ENCODE peak calls at places on chromosomes 5 and 9, in eight cellular contexts. G, I, D, M, Y, H, V and A are unnamed samples.

GRCh38 chr5:109987355-109987754 is 297.6 kb downstream of the MAN2A1 start:
- DNase-seq in I (no peak), G (no peak), Y (no peak), D (no peak), M (no peak), V (no peak), H (peak), A (no peak)

GRCh38 chr5:146193291-146193690 is 10.1 kb upstream of the RBM27 start:
- DNase-seq in D (no peak), Y (no peak), I (no peak), H (peak), M (no peak), V (peak), G (no peak), A (no peak)

GRCh38 chr5:130546216-130546615 is 618.8 kb downstream of the HINT1 start:
- DNase-seq in M (no peak), V (no peak), D (no peak), Y (no peak), G (no peak), H (no peak), I (no peak), A (no peak)

GRCh38 chr5:11851965-11852745 is 52.1 kb downstream of the CTNND2 start:
- DNase-seq in V (no peak), I (no peak), G (no peak), M (no peak), H (no peak), Y (no peak), D (no peak), A (no peak)

GRCh38 chr5:123617561-123617960 is 105.6 kb downstream of the CSNK1G3 start:
- DNase-seq in M (no peak), D (no peak), H (no peak), G (no peak), Y (no peak), I (no peak), V (no peak), A (no peak)

GRCh38 chr5:114153833-114154232 is 208.0 kb upstream of the KCNN2 start:
- DNase-seq in H (no peak), Y (no peak), V (no peak), M (no peak), G (no peak), I (no peak), D (no peak), A (no peak)

GRCh38 chr9:125521462-125522327 is 185.3 kb downstream of the MAPKAP1 start:
- DNase-seq in M (peak), G (no peak), V (peak), D (no peak), I (peak), H (peak), Y (no peak), A (no peak)

GRCh38 chr5:24538345-24538744 is 106.4 kb downstream of the CDH10 start:
- DNase-seq in D (no peak), Y (no peak), H (no peak), M (no peak), G (no peak), V (no peak), I (no peak), A (no peak)

GRCh38 chr9:26727471-26727870 is 165.1 kb downstream of the CAAP1 start:
- DNase-seq in Y (no peak), I (no peak), D (no peak), G (no peak), H (no peak), V (no peak), M (no peak), A (no peak)

GRCh38 chr5:149488645-149489306 is 62.5 kb downstream of the CSNK1A1 start:
- DNase-seq in G (no peak), I (no peak), M (no peak), Y (peak), V (no peak), H (no peak), D (no peak), A (no peak)

GRCh38 chr5:133797167-133797566 is 171.3 kb downstream of the C5orf15 start:
- DNase-seq in Y (no peak), G (no peak), I (no peak), H (peak), M (no peak), V (peak), D (no peak), A (no peak)

GRCh38 chr9:133580416-133580738 is 28.8 kb downstream of the FAM163B start:
- DNase-seq in I (no peak), D (no peak), M (no peak), V (no peak), G (no peak), Y (no peak), H (no peak), A (no peak)

GRCh38 chr5:145941096-145941676 is 4.8 kb downstream of the SH3RF2 start:
- DNase-seq in D (no peak), Y (no peak), M (no peak), I (no peak), G (no peak), V (no peak), H (no peak), A (no peak)

GRCh38 chr5:119285070-119285916 is 70.5 kb upstream of the TNFAIP8 start:
- DNase-seq in M (no peak), H (no peak), D (no peak), Y (no peak), V (peak), G (peak), I (no peak), A (no peak)

GRCh38 chr9:72769546-72769945 is 183.3 kb downstream of the ALDH1A1 start:
- DNase-seq in I (no peak), D (no peak), G (no peak), Y (no peak), M (no peak), V (no peak), H (no peak), A (no peak)

GRCh38 chr9:94922098-94922607 is 195.7 kb downstream of the AOPEP start:
- DNase-seq in D (no peak), V (peak), G (no peak), Y (peak), I (no peak), M (peak), H (peak), A (no peak)

GRCh38 chr5:33321026-33321425 is 119.7 kb upstream of the TARS1 start:
- DNase-seq in H (peak), I (no peak), V (peak), D (no peak), Y (peak), G (no peak), M (peak), A (no peak)

GRCh38 chr5:100838048-100838473 is 65.0 kb downstream of the ST8SIA4 start:
- DNase-seq in I (no peak), D (no peak), Y (no peak), V (peak), G (no peak), H (no peak), M (no peak), A (no peak)

GRCh38 chr5:141870871-141871270 is 7.3 kb downstream of the PCDH1 start:
- DNase-seq in M (no peak), Y (no peak), G (no peak), I (no peak), V (no peak), H (no peak), D (no peak), A (no peak)

GRCh38 chr5:65359981-65360380 is 121.7 kb downstream of the ADAMTS6 start:
- DNase-seq in G (no peak), M (no peak), V (peak), Y (no peak), H (peak), D (no peak), I (no peak), A (no peak)

GRCh38 chr5:1003296-1003937 is 5.2 kb upstream of the NKD2 start:
- DNase-seq in Y (peak), D (peak), M (no peak), I (no peak), V (no peak), G (no peak), H (no peak), A (no peak)

GRCh38 chr5:52989781-52990530 is 804 bp downstream of the ITGA2 start:
- DNase-seq in M (no peak), I (peak), H (peak), D (peak), Y (peak), G (peak), V (peak), A (no peak)

GRCh38 chr9:14768561-14769234 is 46.2 kb upstream of the CER1 start:
- DNase-seq in V (peak), Y (no peak), I (peak), H (peak), G (no peak), D (no peak), M (peak), A (no peak)

GRCh38 chr9:127943746-127944145 is 6.1 kb upstream of the DPM2 start:
- DNase-seq in H (peak), Y (peak), D (peak), G (peak), M (no peak), V (peak), I (peak), A (peak)

GRCh38 chr5:173629628-173630027 is 13.2 kb upstream of the BOD1 start:
- DNase-seq in V (no peak), Y (no peak), H (no peak), M (no peak), I (peak), D (no peak), G (no peak), A (no peak)

GRCh38 chr5:78242001-78242400 is 52.5 kb downstream of the AP3B1 start:
- DNase-seq in G (no peak), V (no peak), H (no peak), I (no peak), M (no peak), D (no peak), Y (no peak), A (no peak)

GRCh38 chr9:8287501-8287900 is 487.9 kb upstream of the DMAC1 start:
- DNase-seq in D (no peak), Y (no peak), H (no peak), I (no peak), G (no peak), V (no peak), M (no peak), A (no peak)

GRCh38 chr9:83266618-83267543 is 203.9 kb upstream of the RASEF start:
- DNase-seq in D (no peak), H (peak), M (no peak), I (no peak), G (peak), V (peak), Y (no peak), A (no peak)

GRCh38 chr5:61280205-61280604 is 51.9 kb upstream of the ZSWIM6 start:
- DNase-seq in V (peak), H (peak), Y (peak), D (no peak), I (no peak), M (peak), G (no peak), A (no peak)

GRCh38 chr9:107465467-107466451 is 23.8 kb downstream of the KLF4 start:
- DNase-seq in I (peak), D (peak), V (peak), H (peak), Y (peak), G (peak), M (no peak), A (peak)

GRCh38 chr5:40442346-40442745 is 237.4 kb upstream of the PTGER4 start:
- DNase-seq in G (no peak), H (peak), D (no peak), V (peak), Y (no peak), M (no peak), I (no peak), A (no peak)

GRCh38 chr5:143019614-143020515 is 249.7 kb downstream of the ARHGAP26 start:
- DNase-seq in G (no peak), H (no peak), Y (no peak), I (peak), V (no peak), M (no peak), D (no peak), A (no peak)

GRCh38 chr5:100697970-100698369 is 162.8 kb downstream of the FAM174A start:
- DNase-seq in D (no peak), V (no peak), I (no peak), G (no peak), Y (no peak), H (no peak), M (no peak), A (no peak)

GRCh38 chr5:113140837-113141661 is 164.5 kb downstream of the DCP2 start:
- DNase-seq in G (no peak), V (peak), D (no peak), H (peak), Y (no peak), M (no peak), I (no peak), A (no peak)

DNA sequence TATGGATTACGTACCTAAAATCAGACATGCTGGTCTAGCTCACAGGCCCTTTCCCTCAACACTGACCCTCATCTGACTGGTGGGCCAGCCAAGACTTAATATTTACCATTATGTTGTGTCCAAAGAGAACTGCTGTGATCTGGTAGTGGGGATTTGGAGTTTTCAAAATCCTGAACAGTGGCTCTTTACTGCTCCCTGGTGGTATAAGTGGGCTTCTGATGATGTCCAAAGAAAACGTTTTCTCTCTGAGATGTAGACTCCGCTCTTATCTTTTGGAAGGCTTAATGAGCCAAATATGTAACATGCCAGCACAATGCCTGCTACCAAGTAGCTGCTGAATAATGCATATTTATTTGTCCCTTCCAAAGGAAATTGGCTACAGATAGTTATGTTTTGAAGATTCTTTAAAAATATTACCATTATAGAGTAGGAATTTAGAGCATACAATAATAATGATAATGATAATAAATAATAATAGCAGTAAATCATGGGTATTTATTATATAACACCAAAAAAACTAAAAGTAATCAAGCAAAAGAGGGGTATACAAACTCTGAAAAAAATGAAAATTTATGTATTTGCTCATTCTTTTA is 406.6 kb upstream of the TNC start:
- DNase-seq in D (no peak), G (no peak), V (peak), H (peak), I (peak), Y (no peak), M (peak), A (no peak)
- TF ChIP-seq CTCF in D (peak), G (peak), V (peak), H (peak), I (peak), Y (peak), M (peak), A (no peak)

GRCh38 chr9:37969130-37969529 is 65.2 kb upstream of the SLC25A51 start:
- DNase-seq in Y (no peak), I (no peak), G (peak), V (peak), H (peak), D (peak), M (no peak), A (no peak)
- TF ChIP-seq CTCF in Y (no peak), I (no peak), G (no peak), V (no peak), H (peak), D (no peak), M (no peak), A (no peak)

DNA sequence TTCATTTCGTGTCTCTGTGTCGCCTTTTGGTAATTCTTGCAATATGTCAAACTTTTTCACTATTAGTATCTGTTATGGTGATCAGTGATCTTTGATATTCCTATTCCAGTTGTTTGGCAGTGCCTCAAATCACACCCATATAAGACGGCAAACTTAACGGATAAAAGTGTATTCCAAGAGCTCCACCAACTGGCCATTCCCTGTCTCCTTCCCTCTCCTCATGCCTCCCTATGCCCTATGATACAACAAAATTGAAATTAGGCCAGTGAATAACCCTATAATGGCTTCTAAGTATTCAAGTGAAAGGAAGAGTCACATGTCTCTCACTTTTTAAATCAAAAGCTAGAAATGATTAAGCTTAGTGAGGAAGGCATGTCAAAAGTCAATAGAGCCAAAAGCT is 74.8 kb downstream of the CDK5RAP2 start:
- DNase-seq in Y (no peak), V (peak), M (no peak), H (peak), G (no peak), I (no peak), D (no peak), A (no peak)
- TF ChIP-seq CTCF in Y (no peak), V (peak), M (no peak), H (no peak), G (no peak), I (no peak), D (peak), A (no peak)

DNA sequence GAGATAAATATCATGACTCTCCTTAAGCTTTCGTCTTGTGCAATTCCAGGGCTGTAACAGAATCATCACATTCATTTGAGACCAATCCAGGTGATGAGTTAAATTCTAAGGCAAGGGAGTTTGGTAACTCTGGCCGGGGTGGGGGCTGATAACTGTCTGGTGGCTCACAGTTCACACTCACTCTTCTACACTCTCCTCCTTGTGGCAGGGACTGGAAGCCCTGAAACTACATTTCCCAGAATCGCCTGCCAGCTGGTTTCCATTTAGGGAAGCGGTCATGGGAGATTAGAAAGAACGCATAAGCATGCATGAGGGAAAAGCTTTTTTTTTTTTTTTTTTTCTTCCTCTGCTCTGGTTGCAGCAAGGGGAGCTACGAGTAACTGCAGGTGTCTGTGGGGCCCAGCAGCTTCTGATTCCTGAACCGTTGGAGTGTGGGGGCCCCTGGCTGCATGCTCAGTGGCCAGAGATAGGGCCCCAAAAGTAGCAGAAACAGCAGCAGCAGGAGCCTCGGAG is 154.8 kb upstream of the TBC1D2 start:
- DNase-seq in G (peak), M (peak), H (peak), I (no peak), D (no peak), V (peak), Y (no peak), A (no peak)
- TF ChIP-seq CTCF in G (peak), M (peak), H (peak), I (no peak), D (no peak), V (peak), Y (no peak), A (no peak)